ENCODE peak calls at places on chromosomes 13 and 19, in nine cellular contexts. One of them, this sample, is unnamed.

GRCh38 chr19:47523473-47523872 is 8.6 kb upstream of the NAPA start:
- DNase-seq in stimulated activated CD8-positive, alpha-beta memory T cell treated with anti-CD3 and anti-CD28 coated beads, Interleukin-2, amount 100 ng/mL, for 48 hours: no peak
- DNase-seq in nucleus accumbens: no peak
- DNase-seq in progenitor cell of endocrine pancreas: no peak
- DNase-seq in tibial artery: no peak
- DNase-seq in stimulated activated CD4-positive, alpha-beta T cell treated with anti-CD3 and anti-CD28 coated beads, Interleukin-1b, Interleukin-23, amount 100 ng/mL, for 1 hour: no peak
- DNase-seq in activated effector memory CD4-positive, alpha-beta T cell treated with anti-CD3 and anti-CD28 coated beads, Interleukin-2, amount 50 U/mL, for 16 hours: no peak
- DNase-seq in psoas muscle: no peak
- DNase-seq in heart right ventricle: no peak
- DNase-seq in this sample: no peak

GRCh38 chr19:54331626-54332025 is 7.3 kb downstream of the LILRA4 start:
- DNase-seq in stimulated activated CD8-positive, alpha-beta memory T cell treated with anti-CD3 and anti-CD28 coated beads, Interleukin-2, amount 100 ng/mL, for 48 hours: no peak
- DNase-seq in nucleus accumbens: no peak
- DNase-seq in progenitor cell of endocrine pancreas: no peak
- DNase-seq in tibial artery: no peak
- DNase-seq in stimulated activated CD4-positive, alpha-beta T cell treated with anti-CD3 and anti-CD28 coated beads, Interleukin-1b, Interleukin-23, amount 100 ng/mL, for 1 hour: no peak
- DNase-seq in activated effector memory CD4-positive, alpha-beta T cell treated with anti-CD3 and anti-CD28 coated beads, Interleukin-2, amount 50 U/mL, for 16 hours: no peak
- DNase-seq in psoas muscle: no peak
- DNase-seq in heart right ventricle: no peak
- DNase-seq in this sample: no peak

GRCh38 chr13:109331898-109332297 is 454.5 kb downstream of the IRS2 start:
- DNase-seq in stimulated activated CD8-positive, alpha-beta memory T cell treated with anti-CD3 and anti-CD28 coated beads, Interleukin-2, amount 100 ng/mL, for 48 hours: no peak
- DNase-seq in nucleus accumbens: no peak
- DNase-seq in progenitor cell of endocrine pancreas: no peak
- DNase-seq in tibial artery: no peak
- DNase-seq in stimulated activated CD4-positive, alpha-beta T cell treated with anti-CD3 and anti-CD28 coated beads, Interleukin-1b, Interleukin-23, amount 100 ng/mL, for 1 hour: no peak
- DNase-seq in activated effector memory CD4-positive, alpha-beta T cell treated with anti-CD3 and anti-CD28 coated beads, Interleukin-2, amount 50 U/mL, for 16 hours: no peak
- DNase-seq in psoas muscle: no peak
- DNase-seq in heart right ventricle: no peak
- DNase-seq in this sample: no peak

GRCh38 chr13:76878043-76878442 is 8.2 kb downstream of the KCTD12 start:
- DNase-seq in stimulated activated CD8-positive, alpha-beta memory T cell treated with anti-CD3 and anti-CD28 coated beads, Interleukin-2, amount 100 ng/mL, for 48 hours: no peak
- DNase-seq in nucleus accumbens: no peak
- DNase-seq in progenitor cell of endocrine pancreas: no peak
- DNase-seq in tibial artery: no peak
- DNase-seq in stimulated activated CD4-positive, alpha-beta T cell treated with anti-CD3 and anti-CD28 coated beads, Interleukin-1b, Interleukin-23, amount 100 ng/mL, for 1 hour: no peak
- DNase-seq in activated effector memory CD4-positive, alpha-beta T cell treated with anti-CD3 and anti-CD28 coated beads, Interleukin-2, amount 50 U/mL, for 16 hours: no peak
- DNase-seq in psoas muscle: no peak
- DNase-seq in heart right ventricle: no peak
- DNase-seq in this sample: no peak

GRCh38 chr19:40263440-40264313 is 21.5 kb downstream of the AKT2 start:
- DNase-seq in stimulated activated CD8-positive, alpha-beta memory T cell treated with anti-CD3 and anti-CD28 coated beads, Interleukin-2, amount 100 ng/mL, for 48 hours: no peak
- DNase-seq in nucleus accumbens: no peak
- DNase-seq in progenitor cell of endocrine pancreas: no peak
- DNase-seq in tibial artery: no peak
- DNase-seq in stimulated activated CD4-positive, alpha-beta T cell treated with anti-CD3 and anti-CD28 coated beads, Interleukin-1b, Interleukin-23, amount 100 ng/mL, for 1 hour: no peak
- DNase-seq in activated effector memory CD4-positive, alpha-beta T cell treated with anti-CD3 and anti-CD28 coated beads, Interleukin-2, amount 50 U/mL, for 16 hours: no peak
- DNase-seq in psoas muscle: no peak
- DNase-seq in heart right ventricle: no peak
- DNase-seq in this sample: no peak

GRCh38 chr19:5907216-5907615 is 2.5 kb downstream of the VMAC start:
- DNase-seq in stimulated activated CD8-positive, alpha-beta memory T cell treated with anti-CD3 and anti-CD28 coated beads, Interleukin-2, amount 100 ng/mL, for 48 hours: no peak
- DNase-seq in nucleus accumbens: no peak
- DNase-seq in progenitor cell of endocrine pancreas: no peak
- DNase-seq in tibial artery: no peak
- DNase-seq in stimulated activated CD4-positive, alpha-beta T cell treated with anti-CD3 and anti-CD28 coated beads, Interleukin-1b, Interleukin-23, amount 100 ng/mL, for 1 hour: no peak
- DNase-seq in activated effector memory CD4-positive, alpha-beta T cell treated with anti-CD3 and anti-CD28 coated beads, Interleukin-2, amount 50 U/mL, for 16 hours: no peak
- DNase-seq in psoas muscle: no peak
- DNase-seq in heart right ventricle: no peak
- DNase-seq in this sample: no peak

GRCh38 chr19:18733196-18733647 is 49.7 kb downstream of the CRTC1 start:
- DNase-seq in stimulated activated CD8-positive, alpha-beta memory T cell treated with anti-CD3 and anti-CD28 coated beads, Interleukin-2, amount 100 ng/mL, for 48 hours: no peak
- DNase-seq in nucleus accumbens: no peak
- DNase-seq in progenitor cell of endocrine pancreas: no peak
- DNase-seq in tibial artery: no peak
- DNase-seq in stimulated activated CD4-positive, alpha-beta T cell treated with anti-CD3 and anti-CD28 coated beads, Interleukin-1b, Interleukin-23, amount 100 ng/mL, for 1 hour: no peak
- DNase-seq in activated effector memory CD4-positive, alpha-beta T cell treated with anti-CD3 and anti-CD28 coated beads, Interleukin-2, amount 50 U/mL, for 16 hours: no peak
- DNase-seq in psoas muscle: peak
- DNase-seq in heart right ventricle: peak
- DNase-seq in this sample: no peak

GRCh38 chr13:40777166-40777956 is 6.4 kb upstream of the MRPS31 start:
- DNase-seq in stimulated activated CD8-positive, alpha-beta memory T cell treated with anti-CD3 and anti-CD28 coated beads, Interleukin-2, amount 100 ng/mL, for 48 hours: no peak
- DNase-seq in nucleus accumbens: no peak
- DNase-seq in progenitor cell of endocrine pancreas: no peak
- DNase-seq in tibial artery: no peak
- DNase-seq in stimulated activated CD4-positive, alpha-beta T cell treated with anti-CD3 and anti-CD28 coated beads, Interleukin-1b, Interleukin-23, amount 100 ng/mL, for 1 hour: no peak
- DNase-seq in activated effector memory CD4-positive, alpha-beta T cell treated with anti-CD3 and anti-CD28 coated beads, Interleukin-2, amount 50 U/mL, for 16 hours: peak
- DNase-seq in psoas muscle: no peak
- DNase-seq in heart right ventricle: no peak
- DNase-seq in this sample: peak

GRCh38 chr19:31718898-31719297 is 369.7 kb upstream of the TSHZ3 start:
- DNase-seq in stimulated activated CD8-positive, alpha-beta memory T cell treated with anti-CD3 and anti-CD28 coated beads, Interleukin-2, amount 100 ng/mL, for 48 hours: no peak
- DNase-seq in nucleus accumbens: no peak
- DNase-seq in progenitor cell of endocrine pancreas: no peak
- DNase-seq in tibial artery: no peak
- DNase-seq in stimulated activated CD4-positive, alpha-beta T cell treated with anti-CD3 and anti-CD28 coated beads, Interleukin-1b, Interleukin-23, amount 100 ng/mL, for 1 hour: no peak
- DNase-seq in activated effector memory CD4-positive, alpha-beta T cell treated with anti-CD3 and anti-CD28 coated beads, Interleukin-2, amount 50 U/mL, for 16 hours: no peak
- DNase-seq in psoas muscle: no peak
- DNase-seq in heart right ventricle: no peak
- DNase-seq in this sample: no peak

GRCh38 chr19:442085-442484 is 18.7 kb downstream of the SHC2 start:
- DNase-seq in stimulated activated CD8-positive, alpha-beta memory T cell treated with anti-CD3 and anti-CD28 coated beads, Interleukin-2, amount 100 ng/mL, for 48 hours: no peak
- DNase-seq in nucleus accumbens: no peak
- DNase-seq in progenitor cell of endocrine pancreas: no peak
- DNase-seq in tibial artery: no peak
- DNase-seq in stimulated activated CD4-positive, alpha-beta T cell treated with anti-CD3 and anti-CD28 coated beads, Interleukin-1b, Interleukin-23, amount 100 ng/mL, for 1 hour: no peak
- DNase-seq in activated effector memory CD4-positive, alpha-beta T cell treated with anti-CD3 and anti-CD28 coated beads, Interleukin-2, amount 50 U/mL, for 16 hours: no peak
- DNase-seq in psoas muscle: no peak
- DNase-seq in heart right ventricle: no peak
- DNase-seq in this sample: no peak

GRCh38 chr13:77916481-77916880 is 2.1 kb downstream of the EDNRB start:
- DNase-seq in stimulated activated CD8-positive, alpha-beta memory T cell treated with anti-CD3 and anti-CD28 coated beads, Interleukin-2, amount 100 ng/mL, for 48 hours: no peak
- DNase-seq in nucleus accumbens: no peak
- DNase-seq in progenitor cell of endocrine pancreas: no peak
- DNase-seq in tibial artery: no peak
- DNase-seq in stimulated activated CD4-positive, alpha-beta T cell treated with anti-CD3 and anti-CD28 coated beads, Interleukin-1b, Interleukin-23, amount 100 ng/mL, for 1 hour: no peak
- DNase-seq in activated effector memory CD4-positive, alpha-beta T cell treated with anti-CD3 and anti-CD28 coated beads, Interleukin-2, amount 50 U/mL, for 16 hours: no peak
- DNase-seq in psoas muscle: no peak
- DNase-seq in heart right ventricle: no peak
- DNase-seq in this sample: no peak

GRCh38 chr13:26502826-26503225 is 54.7 kb upstream of the WASF3 start:
- DNase-seq in stimulated activated CD8-positive, alpha-beta memory T cell treated with anti-CD3 and anti-CD28 coated beads, Interleukin-2, amount 100 ng/mL, for 48 hours: no peak
- DNase-seq in nucleus accumbens: no peak
- DNase-seq in progenitor cell of endocrine pancreas: no peak
- DNase-seq in tibial artery: peak
- DNase-seq in stimulated activated CD4-positive, alpha-beta T cell treated with anti-CD3 and anti-CD28 coated beads, Interleukin-1b, Interleukin-23, amount 100 ng/mL, for 1 hour: no peak
- DNase-seq in activated effector memory CD4-positive, alpha-beta T cell treated with anti-CD3 and anti-CD28 coated beads, Interleukin-2, amount 50 U/mL, for 16 hours: peak
- DNase-seq in psoas muscle: peak
- DNase-seq in heart right ventricle: no peak
- DNase-seq in this sample: no peak

GRCh38 chr19:49916839-49917733 is 11.9 kb upstream of the ATF5 start:
- DNase-seq in stimulated activated CD8-positive, alpha-beta memory T cell treated with anti-CD3 and anti-CD28 coated beads, Interleukin-2, amount 100 ng/mL, for 48 hours: no peak
- DNase-seq in nucleus accumbens: no peak
- DNase-seq in progenitor cell of endocrine pancreas: no peak
- DNase-seq in tibial artery: no peak
- DNase-seq in stimulated activated CD4-positive, alpha-beta T cell treated with anti-CD3 and anti-CD28 coated beads, Interleukin-1b, Interleukin-23, amount 100 ng/mL, for 1 hour: no peak
- DNase-seq in activated effector memory CD4-positive, alpha-beta T cell treated with anti-CD3 and anti-CD28 coated beads, Interleukin-2, amount 50 U/mL, for 16 hours: no peak
- DNase-seq in psoas muscle: no peak
- DNase-seq in heart right ventricle: no peak
- DNase-seq in this sample: no peak

GRCh38 chr13:106139942-106140341 is 395.5 kb downstream of the EFNB2 start:
- DNase-seq in stimulated activated CD8-positive, alpha-beta memory T cell treated with anti-CD3 and anti-CD28 coated beads, Interleukin-2, amount 100 ng/mL, for 48 hours: no peak
- DNase-seq in nucleus accumbens: no peak
- DNase-seq in progenitor cell of endocrine pancreas: no peak
- DNase-seq in tibial artery: no peak
- DNase-seq in stimulated activated CD4-positive, alpha-beta T cell treated with anti-CD3 and anti-CD28 coated beads, Interleukin-1b, Interleukin-23, amount 100 ng/mL, for 1 hour: no peak
- DNase-seq in activated effector memory CD4-positive, alpha-beta T cell treated with anti-CD3 and anti-CD28 coated beads, Interleukin-2, amount 50 U/mL, for 16 hours: no peak
- DNase-seq in psoas muscle: no peak
- DNase-seq in heart right ventricle: no peak
- DNase-seq in this sample: no peak

GRCh38 chr13:53272873-53273272 is 244.3 kb downstream of the OLFM4 start:
- DNase-seq in stimulated activated CD8-positive, alpha-beta memory T cell treated with anti-CD3 and anti-CD28 coated beads, Interleukin-2, amount 100 ng/mL, for 48 hours: no peak
- DNase-seq in nucleus accumbens: no peak
- DNase-seq in progenitor cell of endocrine pancreas: no peak
- DNase-seq in tibial artery: no peak
- DNase-seq in stimulated activated CD4-positive, alpha-beta T cell treated with anti-CD3 and anti-CD28 coated beads, Interleukin-1b, Interleukin-23, amount 100 ng/mL, for 1 hour: no peak
- DNase-seq in activated effector memory CD4-positive, alpha-beta T cell treated with anti-CD3 and anti-CD28 coated beads, Interleukin-2, amount 50 U/mL, for 16 hours: no peak
- DNase-seq in psoas muscle: no peak
- DNase-seq in heart right ventricle: no peak
- DNase-seq in this sample: no peak

GRCh38 chr13:51832471-51833152 is 12.4 kb downstream of the TMEM272 start:
- DNase-seq in stimulated activated CD8-positive, alpha-beta memory T cell treated with anti-CD3 and anti-CD28 coated beads, Interleukin-2, amount 100 ng/mL, for 48 hours: no peak
- DNase-seq in nucleus accumbens: no peak
- DNase-seq in progenitor cell of endocrine pancreas: no peak
- DNase-seq in tibial artery: peak
- DNase-seq in stimulated activated CD4-positive, alpha-beta T cell treated with anti-CD3 and anti-CD28 coated beads, Interleukin-1b, Interleukin-23, amount 100 ng/mL, for 1 hour: peak
- DNase-seq in activated effector memory CD4-positive, alpha-beta T cell treated with anti-CD3 and anti-CD28 coated beads, Interleukin-2, amount 50 U/mL, for 16 hours: peak
- DNase-seq in psoas muscle: no peak
- DNase-seq in heart right ventricle: no peak
- DNase-seq in this sample: no peak

GRCh38 chr13:35468195-35468594 is 8.3 kb downstream of the MAB21L1 start:
- DNase-seq in stimulated activated CD8-positive, alpha-beta memory T cell treated with anti-CD3 and anti-CD28 coated beads, Interleukin-2, amount 100 ng/mL, for 48 hours: no peak
- DNase-seq in nucleus accumbens: no peak
- DNase-seq in progenitor cell of endocrine pancreas: no peak
- DNase-seq in tibial artery: no peak
- DNase-seq in stimulated activated CD4-positive, alpha-beta T cell treated with anti-CD3 and anti-CD28 coated beads, Interleukin-1b, Interleukin-23, amount 100 ng/mL, for 1 hour: no peak
- DNase-seq in activated effector memory CD4-positive, alpha-beta T cell treated with anti-CD3 and anti-CD28 coated beads, Interleukin-2, amount 50 U/mL, for 16 hours: no peak
- DNase-seq in psoas muscle: no peak
- DNase-seq in heart right ventricle: no peak
- DNase-seq in this sample: no peak

GRCh38 chr19:44624840-44625354 is 11.5 kb downstream of the IGSF23 start:
- DNase-seq in stimulated activated CD8-positive, alpha-beta memory T cell treated with anti-CD3 and anti-CD28 coated beads, Interleukin-2, amount 100 ng/mL, for 48 hours: no peak
- DNase-seq in nucleus accumbens: no peak
- DNase-seq in progenitor cell of endocrine pancreas: no peak
- DNase-seq in tibial artery: no peak
- DNase-seq in stimulated activated CD4-positive, alpha-beta T cell treated with anti-CD3 and anti-CD28 coated beads, Interleukin-1b, Interleukin-23, amount 100 ng/mL, for 1 hour: no peak
- DNase-seq in activated effector memory CD4-positive, alpha-beta T cell treated with anti-CD3 and anti-CD28 coated beads, Interleukin-2, amount 50 U/mL, for 16 hours: no peak
- DNase-seq in psoas muscle: no peak
- DNase-seq in heart right ventricle: no peak
- DNase-seq in this sample: no peak

GRCh38 chr19:7376151-7376852 is 27.6 kb downstream of the ARHGEF18 start:
- DNase-seq in stimulated activated CD8-positive, alpha-beta memory T cell treated with anti-CD3 and anti-CD28 coated beads, Interleukin-2, amount 100 ng/mL, for 48 hours: no peak
- DNase-seq in nucleus accumbens: no peak
- DNase-seq in progenitor cell of endocrine pancreas: no peak
- DNase-seq in tibial artery: no peak
- DNase-seq in stimulated activated CD4-positive, alpha-beta T cell treated with anti-CD3 and anti-CD28 coated beads, Interleukin-1b, Interleukin-23, amount 100 ng/mL, for 1 hour: no peak
- DNase-seq in activated effector memory CD4-positive, alpha-beta T cell treated with anti-CD3 and anti-CD28 coated beads, Interleukin-2, amount 50 U/mL, for 16 hours: no peak
- DNase-seq in psoas muscle: no peak
- DNase-seq in heart right ventricle: no peak
- DNase-seq in this sample: no peak

GRCh38 chr19:4229179-4229931 is at the start of gene EBI3:
- DNase-seq in stimulated activated CD8-positive, alpha-beta memory T cell treated with anti-CD3 and anti-CD28 coated beads, Interleukin-2, amount 100 ng/mL, for 48 hours: peak
- DNase-seq in nucleus accumbens: no peak
- DNase-seq in progenitor cell of endocrine pancreas: peak
- DNase-seq in tibial artery: peak
- DNase-seq in stimulated activated CD4-positive, alpha-beta T cell treated with anti-CD3 and anti-CD28 coated beads, Interleukin-1b, Interleukin-23, amount 100 ng/mL, for 1 hour: no peak
- DNase-seq in activated effector memory CD4-positive, alpha-beta T cell treated with anti-CD3 and anti-CD28 coated beads, Interleukin-2, amount 50 U/mL, for 16 hours: peak
- DNase-seq in psoas muscle: no peak
- DNase-seq in heart right ventricle: no peak
- DNase-seq in this sample: no peak

GRCh38 chr19:46915386-46915785 is 54.6 kb downstream of the ARHGAP35 start:
- DNase-seq in stimulated activated CD8-positive, alpha-beta memory T cell treated with anti-CD3 and anti-CD28 coated beads, Interleukin-2, amount 100 ng/mL, for 48 hours: no peak
- DNase-seq in nucleus accumbens: no peak
- DNase-seq in progenitor cell of endocrine pancreas: no peak
- DNase-seq in tibial artery: no peak
- DNase-seq in stimulated activated CD4-positive, alpha-beta T cell treated with anti-CD3 and anti-CD28 coated beads, Interleukin-1b, Interleukin-23, amount 100 ng/mL, for 1 hour: no peak
- DNase-seq in activated effector memory CD4-positive, alpha-beta T cell treated with anti-CD3 and anti-CD28 coated beads, Interleukin-2, amount 50 U/mL, for 16 hours: no peak
- DNase-seq in psoas muscle: no peak
- DNase-seq in heart right ventricle: no peak
- DNase-seq in this sample: no peak

GRCh38 chr19:56174086-56174485 is 1.7 kb upstream of the GALP start:
- DNase-seq in stimulated activated CD8-positive, alpha-beta memory T cell treated with anti-CD3 and anti-CD28 coated beads, Interleukin-2, amount 100 ng/mL, for 48 hours: no peak
- DNase-seq in nucleus accumbens: no peak
- DNase-seq in progenitor cell of endocrine pancreas: no peak
- DNase-seq in tibial artery: no peak
- DNase-seq in stimulated activated CD4-positive, alpha-beta T cell treated with anti-CD3 and anti-CD28 coated beads, Interleukin-1b, Interleukin-23, amount 100 ng/mL, for 1 hour: no peak
- DNase-seq in activated effector memory CD4-positive, alpha-beta T cell treated with anti-CD3 and anti-CD28 coated beads, Interleukin-2, amount 50 U/mL, for 16 hours: no peak
- DNase-seq in psoas muscle: no peak
- DNase-seq in heart right ventricle: no peak
- DNase-seq in this sample: no peak

GRCh38 chr13:35720690-35721554 is 244.4 kb upstream of the MAB21L1 start:
- DNase-seq in stimulated activated CD8-positive, alpha-beta memory T cell treated with anti-CD3 and anti-CD28 coated beads, Interleukin-2, amount 100 ng/mL, for 48 hours: peak
- DNase-seq in nucleus accumbens: peak
- DNase-seq in progenitor cell of endocrine pancreas: peak
- DNase-seq in tibial artery: no peak
- DNase-seq in stimulated activated CD4-positive, alpha-beta T cell treated with anti-CD3 and anti-CD28 coated beads, Interleukin-1b, Interleukin-23, amount 100 ng/mL, for 1 hour: no peak
- DNase-seq in activated effector memory CD4-positive, alpha-beta T cell treated with anti-CD3 and anti-CD28 coated beads, Interleukin-2, amount 50 U/mL, for 16 hours: peak
- DNase-seq in psoas muscle: peak
- DNase-seq in heart right ventricle: peak
- DNase-seq in this sample: no peak

GRCh38 chr13:73194310-73194709 is 135.5 kb downstream of the KLF5 start:
- DNase-seq in stimulated activated CD8-positive, alpha-beta memory T cell treated with anti-CD3 and anti-CD28 coated beads, Interleukin-2, amount 100 ng/mL, for 48 hours: no peak
- DNase-seq in nucleus accumbens: no peak
- DNase-seq in progenitor cell of endocrine pancreas: no peak
- DNase-seq in tibial artery: no peak
- DNase-seq in stimulated activated CD4-positive, alpha-beta T cell treated with anti-CD3 and anti-CD28 coated beads, Interleukin-1b, Interleukin-23, amount 100 ng/mL, for 1 hour: no peak
- DNase-seq in activated effector memory CD4-positive, alpha-beta T cell treated with anti-CD3 and anti-CD28 coated beads, Interleukin-2, amount 50 U/mL, for 16 hours: no peak
- DNase-seq in psoas muscle: no peak
- DNase-seq in heart right ventricle: no peak
- DNase-seq in this sample: no peak

GRCh38 chr13:78383899-78384298 is 219.5 kb downstream of the POU4F1 start:
- DNase-seq in stimulated activated CD8-positive, alpha-beta memory T cell treated with anti-CD3 and anti-CD28 coated beads, Interleukin-2, amount 100 ng/mL, for 48 hours: no peak
- DNase-seq in nucleus accumbens: no peak
- DNase-seq in progenitor cell of endocrine pancreas: no peak
- DNase-seq in tibial artery: no peak
- DNase-seq in stimulated activated CD4-positive, alpha-beta T cell treated with anti-CD3 and anti-CD28 coated beads, Interleukin-1b, Interleukin-23, amount 100 ng/mL, for 1 hour: no peak
- DNase-seq in activated effector memory CD4-positive, alpha-beta T cell treated with anti-CD3 and anti-CD28 coated beads, Interleukin-2, amount 50 U/mL, for 16 hours: no peak
- DNase-seq in psoas muscle: no peak
- DNase-seq in heart right ventricle: no peak
- DNase-seq in this sample: no peak

GRCh38 chr19:47106819-47107200 is 6.8 kb downstream of the ZC3H4 start:
- DNase-seq in stimulated activated CD8-positive, alpha-beta memory T cell treated with anti-CD3 and anti-CD28 coated beads, Interleukin-2, amount 100 ng/mL, for 48 hours: no peak
- DNase-seq in nucleus accumbens: no peak
- DNase-seq in progenitor cell of endocrine pancreas: no peak
- DNase-seq in tibial artery: no peak
- DNase-seq in stimulated activated CD4-positive, alpha-beta T cell treated with anti-CD3 and anti-CD28 coated beads, Interleukin-1b, Interleukin-23, amount 100 ng/mL, for 1 hour: no peak
- DNase-seq in activated effector memory CD4-positive, alpha-beta T cell treated with anti-CD3 and anti-CD28 coated beads, Interleukin-2, amount 50 U/mL, for 16 hours: no peak
- DNase-seq in psoas muscle: no peak
- DNase-seq in heart right ventricle: no peak
- DNase-seq in this sample: no peak

GRCh38 chr13:102555914-102556553 is 40.8 kb upstream of the TPP2 start:
- DNase-seq in stimulated activated CD8-positive, alpha-beta memory T cell treated with anti-CD3 and anti-CD28 coated beads, Interleukin-2, amount 100 ng/mL, for 48 hours: no peak
- DNase-seq in nucleus accumbens: no peak
- DNase-seq in progenitor cell of endocrine pancreas: no peak
- DNase-seq in tibial artery: no peak
- DNase-seq in stimulated activated CD4-positive, alpha-beta T cell treated with anti-CD3 and anti-CD28 coated beads, Interleukin-1b, Interleukin-23, amount 100 ng/mL, for 1 hour: no peak
- DNase-seq in activated effector memory CD4-positive, alpha-beta T cell treated with anti-CD3 and anti-CD28 coated beads, Interleukin-2, amount 50 U/mL, for 16 hours: no peak
- DNase-seq in psoas muscle: no peak
- DNase-seq in heart right ventricle: no peak
- DNase-seq in this sample: no peak

GRCh38 chr19:7294571-7295212 is 478 bp upstream of the INSR start:
- DNase-seq in stimulated activated CD8-positive, alpha-beta memory T cell treated with anti-CD3 and anti-CD28 coated beads, Interleukin-2, amount 100 ng/mL, for 48 hours: no peak
- DNase-seq in nucleus accumbens: peak
- DNase-seq in progenitor cell of endocrine pancreas: peak
- DNase-seq in tibial artery: peak
- DNase-seq in stimulated activated CD4-positive, alpha-beta T cell treated with anti-CD3 and anti-CD28 coated beads, Interleukin-1b, Interleukin-23, amount 100 ng/mL, for 1 hour: no peak
- DNase-seq in activated effector memory CD4-positive, alpha-beta T cell treated with anti-CD3 and anti-CD28 coated beads, Interleukin-2, amount 50 U/mL, for 16 hours: no peak
- DNase-seq in psoas muscle: peak
- DNase-seq in heart right ventricle: peak
- DNase-seq in this sample: no peak

GRCh38 chr19:2811735-2812413 is 7.8 kb upstream of the ZNF554 start:
- DNase-seq in stimulated activated CD8-positive, alpha-beta memory T cell treated with anti-CD3 and anti-CD28 coated beads, Interleukin-2, amount 100 ng/mL, for 48 hours: no peak
- DNase-seq in nucleus accumbens: no peak
- DNase-seq in progenitor cell of endocrine pancreas: no peak
- DNase-seq in tibial artery: no peak
- DNase-seq in stimulated activated CD4-positive, alpha-beta T cell treated with anti-CD3 and anti-CD28 coated beads, Interleukin-1b, Interleukin-23, amount 100 ng/mL, for 1 hour: no peak
- DNase-seq in activated effector memory CD4-positive, alpha-beta T cell treated with anti-CD3 and anti-CD28 coated beads, Interleukin-2, amount 50 U/mL, for 16 hours: no peak
- DNase-seq in psoas muscle: no peak
- DNase-seq in heart right ventricle: no peak
- DNase-seq in this sample: no peak

GRCh38 chr19:811007-811434 is 10.7 kb downstream of the PLPPR3 start:
- DNase-seq in stimulated activated CD8-positive, alpha-beta memory T cell treated with anti-CD3 and anti-CD28 coated beads, Interleukin-2, amount 100 ng/mL, for 48 hours: no peak
- DNase-seq in nucleus accumbens: no peak
- DNase-seq in progenitor cell of endocrine pancreas: no peak
- DNase-seq in tibial artery: no peak
- DNase-seq in stimulated activated CD4-positive, alpha-beta T cell treated with anti-CD3 and anti-CD28 coated beads, Interleukin-1b, Interleukin-23, amount 100 ng/mL, for 1 hour: no peak
- DNase-seq in activated effector memory CD4-positive, alpha-beta T cell treated with anti-CD3 and anti-CD28 coated beads, Interleukin-2, amount 50 U/mL, for 16 hours: no peak
- DNase-seq in psoas muscle: no peak
- DNase-seq in heart right ventricle: no peak
- DNase-seq in this sample: no peak

GRCh38 chr13:27132538-27132937 is 39.1 kb downstream of the USP12 start:
- DNase-seq in stimulated activated CD8-positive, alpha-beta memory T cell treated with anti-CD3 and anti-CD28 coated beads, Interleukin-2, amount 100 ng/mL, for 48 hours: no peak
- DNase-seq in nucleus accumbens: no peak
- DNase-seq in progenitor cell of endocrine pancreas: no peak
- DNase-seq in tibial artery: no peak
- DNase-seq in stimulated activated CD4-positive, alpha-beta T cell treated with anti-CD3 and anti-CD28 coated beads, Interleukin-1b, Interleukin-23, amount 100 ng/mL, for 1 hour: no peak
- DNase-seq in activated effector memory CD4-positive, alpha-beta T cell treated with anti-CD3 and anti-CD28 coated beads, Interleukin-2, amount 50 U/mL, for 16 hours: no peak
- DNase-seq in psoas muscle: no peak
- DNase-seq in heart right ventricle: no peak
- DNase-seq in this sample: no peak

This sample was measured in activated T-helper 1 cell treated with anti-CD3 and anti-CD28 coated beads, Interleukin-2, amount 50 U/mL, for 16 hours.